ENCODE peak calls at places on chromosome 17, in five cellular contexts. O, P, Q, B and J are unnamed samples.

GRCh38 chr17:76268015-76268749 is 3.0 kb downstream of the UBALD2 start:
- DNase-seq in O (no peak), P (peak), Q (no peak), B (peak), J (no peak)

GRCh38 chr17:76270127-76270592 is 5.0 kb downstream of the UBALD2 start:
- DNase-seq in O (no peak), P (no peak), Q (no peak), B (peak), J (no peak)

GRCh38 chr17:83145358-83145738 is 65.9 kb downstream of the METRNL start:
- DNase-seq in O (no peak), P (no peak), Q (no peak), B (no peak), J (no peak)

GRCh38 chr17:74145756-74146155 is 57.7 kb upstream of the RPL38 start:
- DNase-seq in O (no peak), P (no peak), Q (no peak), B (no peak), J (no peak)

GRCh38 chr17:79560527-79560926 is 50.3 kb downstream of the RBFOX3 start:
- DNase-seq in O (no peak), P (no peak), Q (no peak), B (no peak), J (no peak)

GRCh38 chr17:79255471-79255870 is 180.8 kb downstream of the ENGASE start:
- DNase-seq in O (no peak), P (no peak), Q (no peak), B (no peak), J (no peak)

GRCh38 chr17:74563358-74563757 is 4.0 kb downstream of the CD300H start:
- DNase-seq in O (no peak), P (no peak), Q (no peak), B (no peak), J (no peak)

GRCh38 chr17:77180503-77181330 is 39.9 kb downstream of the SEC14L1 start:
- DNase-seq in O (no peak), P (no peak), Q (peak), B (no peak), J (no peak)

GRCh38 chr17:55734128-55734781 is 11.6 kb upstream of the TMEM100 start:
- DNase-seq in O (no peak), P (no peak), Q (no peak), B (no peak), J (no peak)

DNA sequence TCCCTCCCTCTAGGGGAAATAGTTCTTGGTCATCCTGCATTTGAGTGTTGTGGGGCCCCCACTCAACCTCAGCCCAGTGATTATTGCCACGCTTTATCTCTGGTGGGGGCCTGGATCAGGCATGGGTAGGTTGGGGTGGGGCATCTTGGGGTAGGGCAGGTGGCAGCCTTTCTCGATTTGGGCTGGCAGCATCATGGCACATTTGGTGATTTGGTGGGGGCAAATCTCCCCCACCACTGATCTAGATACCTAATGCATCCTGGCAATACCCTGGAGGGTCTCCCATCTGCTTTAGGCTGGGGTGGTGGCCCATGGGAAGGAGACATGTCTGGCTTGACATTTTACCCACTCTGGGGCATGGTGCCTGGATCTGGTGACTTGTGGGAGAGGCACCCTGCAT is 40.2 kb downstream of the NLRP1 start:
- DNase-seq in O (no peak), P (no peak), Q (no peak), B (no peak), J (no peak)
- TF ChIP-seq JUND in O (no peak), P (no peak), Q (no peak), B (no peak), J (no peak)

GRCh38 chr17:6657633-6658287 is 6.2 kb downstream of the C17orf100 start:
- DNase-seq in O (no peak), P (no peak), Q (no peak), B (no peak), J (no peak)
- TF ChIP-seq JUND in O (no peak), P (no peak), Q (no peak), B (no peak), J (no peak)

DNA sequence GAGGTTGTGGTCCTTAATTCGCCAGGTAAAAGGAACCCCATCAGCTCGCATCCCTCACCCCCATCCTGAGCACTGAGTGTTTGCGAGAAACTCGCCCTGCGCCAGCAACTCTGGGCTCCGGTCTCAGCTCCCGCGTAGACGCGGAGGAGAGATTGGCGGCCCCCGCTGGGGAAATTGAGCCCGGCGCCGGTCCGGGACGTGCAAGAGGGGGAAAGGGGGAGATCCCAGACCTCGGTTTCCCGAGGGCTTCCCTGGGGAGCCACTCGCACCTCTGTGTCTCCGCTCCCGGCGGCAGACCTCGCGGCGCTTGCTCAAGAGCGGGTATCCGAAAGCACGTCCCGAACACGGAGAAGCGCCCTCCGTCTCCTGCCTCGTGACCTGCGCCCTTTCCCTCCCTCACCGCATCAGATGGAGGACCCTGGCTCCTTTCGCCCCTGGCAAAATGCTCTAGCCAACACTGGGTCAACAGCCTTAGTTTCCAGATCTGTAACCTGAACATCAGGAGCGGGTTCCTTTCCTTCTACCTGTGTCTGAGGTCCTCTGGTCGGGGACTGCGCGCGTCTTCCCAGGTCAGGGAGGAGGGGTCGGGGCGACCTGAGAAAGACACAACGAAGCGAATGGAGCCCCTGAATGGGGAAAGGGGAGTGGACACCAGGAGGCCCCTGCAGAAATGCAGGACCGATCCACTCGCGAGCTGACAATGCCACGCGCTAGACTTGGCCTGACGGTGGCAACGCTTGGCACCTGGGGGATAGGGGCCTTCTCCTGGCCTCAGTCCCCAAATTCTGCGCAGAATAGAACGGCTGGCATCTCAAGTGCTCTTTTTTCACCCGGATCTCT is 2.9 kb upstream of the SOX9 start:
- DNase-seq in O (no peak), P (no peak), Q (no peak), B (no peak), J (no peak)
- TF ChIP-seq JUND in O (no peak), P (no peak), Q (no peak), B (no peak), J (no peak)

DNA sequence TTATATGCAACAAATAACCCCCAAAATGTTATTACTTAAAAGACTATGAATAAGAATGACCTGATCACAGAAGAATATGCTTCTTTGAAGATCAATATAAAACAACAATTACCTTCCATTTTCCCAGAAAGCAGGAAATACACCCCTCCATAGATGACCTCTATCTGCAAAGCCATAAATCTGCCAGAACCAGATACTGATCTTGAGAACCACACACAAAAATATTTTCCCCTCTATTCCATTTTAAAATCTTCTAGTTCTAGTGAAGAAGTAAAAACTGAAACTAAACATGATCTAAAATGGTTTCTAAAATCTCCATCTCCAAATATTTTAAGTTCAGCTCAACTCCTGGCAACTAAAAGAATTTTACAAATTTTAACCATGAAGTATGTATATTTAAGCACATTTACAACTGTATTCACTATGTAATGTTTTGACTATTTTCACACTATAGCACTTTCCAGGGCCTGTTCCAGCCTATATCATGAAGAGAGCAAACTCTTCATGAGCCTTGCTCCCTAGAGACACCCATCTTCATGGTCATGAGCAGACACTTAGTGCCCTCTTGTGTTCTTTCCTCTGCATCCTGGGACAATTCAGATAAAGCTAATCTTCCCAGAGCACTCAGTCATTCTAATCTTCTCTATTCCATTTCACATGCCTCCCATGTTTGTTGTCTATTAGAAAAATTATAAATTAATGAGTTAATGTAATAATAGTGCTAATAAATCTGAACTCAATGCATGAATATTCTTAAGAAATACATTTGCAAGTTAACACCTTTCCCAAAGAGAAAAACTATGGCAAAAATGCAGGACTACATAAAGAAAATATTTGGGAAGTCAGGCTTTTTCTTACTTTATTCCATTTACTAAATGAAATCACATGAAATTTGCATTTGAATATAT is 87.0 kb downstream of the HELZ start:
- DNase-seq in O (peak), P (peak), Q (peak), B (peak), J (peak)
- TF ChIP-seq JUND in O (peak), P (no peak), Q (no peak), B (no peak), J (no peak)

DNA sequence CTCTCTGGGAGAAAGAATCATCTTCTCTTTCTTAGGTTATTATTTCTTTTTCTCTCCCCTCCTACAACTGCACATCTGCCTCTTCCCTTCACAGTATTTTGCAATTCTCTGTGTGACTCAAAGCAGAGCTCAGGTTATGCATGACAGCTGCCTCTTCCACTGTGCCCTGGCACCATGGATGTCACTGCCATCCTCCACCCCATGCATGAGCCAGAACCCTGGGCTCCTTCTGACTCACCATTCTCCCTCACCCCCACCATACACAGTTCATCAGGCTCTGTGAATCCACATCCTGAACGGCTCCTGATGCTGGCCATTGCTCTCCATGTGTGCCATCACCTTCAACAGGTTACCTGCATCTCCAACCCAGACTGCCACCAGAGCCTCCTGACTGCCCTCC is 23.9 kb downstream of the CA10 start:
- DNase-seq in O (no peak), P (no peak), Q (no peak), B (no peak), J (no peak)
- TF ChIP-seq JUND in O (no peak), P (no peak), Q (no peak), B (no peak), J (no peak)

DNA sequence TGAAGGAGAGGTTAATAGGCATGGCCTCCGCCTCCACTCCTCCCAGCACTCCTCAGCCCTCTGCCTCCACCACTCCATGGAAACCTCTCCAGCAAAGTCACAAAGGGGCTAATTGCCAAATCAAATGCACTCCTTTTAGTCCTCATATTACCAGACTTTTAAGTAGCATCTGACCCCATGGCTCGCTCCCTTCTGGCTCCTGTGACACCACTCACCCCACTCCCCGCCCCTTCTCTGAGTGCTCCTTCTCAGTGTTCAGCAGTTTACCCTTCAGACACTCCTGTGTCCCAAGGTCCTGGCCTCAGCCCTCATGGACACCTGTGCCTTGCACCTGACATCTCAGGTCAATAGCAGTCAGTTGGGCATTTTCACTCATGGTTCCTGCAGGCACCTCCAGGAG is 243.5 kb upstream of the CCL2 start:
- DNase-seq in O (no peak), P (no peak), Q (no peak), B (no peak), J (no peak)
- TF ChIP-seq JUND in O (no peak), P (no peak), Q (no peak), B (no peak), J (no peak)

GRCh38 chr17:42339221-42339620 is 49.0 kb downstream of the STAT3 start:
- DNase-seq in O (no peak), P (no peak), Q (no peak), B (no peak), J (no peak)

GRCh38 chr17:42341568-42341967 is 46.7 kb downstream of the STAT3 start:
- DNase-seq in O (no peak), P (no peak), Q (no peak), B (no peak), J (no peak)

GRCh38 chr17:42342242-42343008 is 45.8 kb downstream of the STAT3 start:
- DNase-seq in O (no peak), P (no peak), Q (no peak), B (no peak), J (no peak)

GRCh38 chr17:42337442-42337841 is 49.1 kb downstream of the STAT5A start:
- DNase-seq in O (no peak), P (peak), Q (no peak), B (no peak), J (no peak)

DNA sequence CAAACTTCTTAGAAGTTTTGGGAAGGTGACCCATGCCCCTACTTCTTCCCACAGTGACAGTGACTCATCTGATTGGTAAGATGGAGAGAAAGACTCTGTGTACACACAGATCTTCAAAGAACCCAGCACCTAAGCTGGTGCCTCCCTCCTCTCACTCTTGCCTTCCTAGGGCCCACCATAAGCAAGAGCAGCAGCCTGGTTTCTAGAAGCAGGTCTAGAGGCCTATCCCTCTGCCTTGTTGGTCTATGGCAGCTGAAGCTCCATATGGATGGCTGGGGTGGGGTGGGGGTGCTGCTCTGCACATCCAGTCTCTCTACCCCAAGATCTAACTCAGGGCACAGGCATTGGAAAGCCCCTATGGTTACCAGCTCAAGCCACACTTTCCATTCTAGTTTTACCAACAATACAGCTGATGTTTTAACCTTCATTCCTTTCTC is 47.5 kb downstream of the STAT3 start:
- DNase-seq in O (no peak), P (no peak), Q (no peak), B (no peak), J (no peak)
- TF ChIP-seq JUND in O (no peak), P (no peak), Q (no peak), B (no peak), J (no peak)

GRCh38 chr17:35428229-35428628 is 4.1 kb downstream of the SLFN12 start:
- DNase-seq in O (no peak), P (no peak), Q (no peak), B (no peak), J (no peak)

GRCh38 chr17:35433075-35433894 is 985 bp upstream of the SLFN12 start:
- DNase-seq in O (peak), P (peak), Q (peak), B (peak), J (peak)

GRCh38 chr17:35429702-35430101 is 2.6 kb downstream of the SLFN12 start:
- DNase-seq in O (no peak), P (no peak), Q (no peak), B (no peak), J (no peak)

GRCh38 chr17:35432176-35433074 is at the start of gene SLFN12:
- DNase-seq in O (no peak), P (peak), Q (no peak), B (no peak), J (peak)
- TF ChIP-seq JUND in O (no peak), P (no peak), Q (no peak), B (no peak), J (no peak)

GRCh38 chr17:41530062-41531048 is 2.2 kb upstream of the KRT19 start:
- DNase-seq in O (peak), P (no peak), Q (peak), B (peak), J (no peak)
- TF ChIP-seq JUND in O (no peak), P (no peak), Q (no peak), B (peak), J (no peak)

DNA sequence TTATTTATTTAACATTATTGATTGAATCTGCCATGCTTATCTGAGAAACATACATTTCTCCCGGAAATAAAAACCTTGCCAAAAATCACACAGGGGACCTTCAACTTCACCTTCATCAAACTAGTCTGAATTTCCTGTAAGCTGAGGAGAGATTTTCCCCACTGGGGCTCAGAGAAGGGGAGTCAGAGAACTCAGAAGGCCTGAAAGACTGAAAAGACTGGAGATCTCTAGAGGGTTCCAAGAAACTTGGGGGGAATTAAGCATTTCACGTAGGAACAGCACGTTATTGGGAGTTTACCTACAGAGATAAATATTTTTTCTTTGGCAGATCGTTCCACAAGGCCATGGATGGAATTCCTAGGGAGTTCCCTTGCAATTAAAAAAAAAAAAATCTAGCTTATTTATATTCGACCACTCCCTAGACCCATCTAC is 528 bp upstream of the NOL11 start:
- DNase-seq in O (peak), P (no peak), Q (peak), B (no peak), J (no peak)
- TF ChIP-seq JUND in O (no peak), P (no peak), Q (no peak), B (no peak), J (no peak)